ENCODE peak calls at places on chromosomes 11 and 22, in five cellular contexts. V is HS-27A, C is ureter, J is AG09309, U is fibroblast of mammary gland. H is an unnamed sample.

GRCh38 chr11:127454856-127455255 is 454.3 kb upstream of the KIRREL3 start:
- DNase-seq in V (no peak), C (no peak), J (no peak), U (no peak), H (no peak)

GRCh38 chr22:47014946-47015345 is 252.5 kb downstream of the TBC1D22A start:
- DNase-seq in U (no peak), C (no peak), J (no peak), V (no peak), H (no peak)

GRCh38 chr11:575996-576756 is at the start of gene PHRF1:
- DNase-seq in J (peak), U (peak), V (peak), C (peak), H (peak)

GRCh38 chr22:48177591-48177990 is 1415.1 kb downstream of the TBC1D22A start:
- DNase-seq in C (no peak), J (no peak), V (no peak), U (no peak), H (no peak)

GRCh38 chr22:37472418-37473006 is 13.7 kb downstream of the MFNG start:
- DNase-seq in V (no peak), J (no peak), U (peak), C (no peak), H (no peak)

GRCh38 chr11:60211206-60211605 is 28.3 kb upstream of the MS4A6A start:
- DNase-seq in J (no peak), U (no peak), C (no peak), V (no peak), H (no peak)

GRCh38 chr11:8822476-8822875 is 88.5 kb upstream of the AKIP1 start:
- DNase-seq in J (no peak), C (no peak), U (no peak), V (no peak), H (no peak)

GRCh38 chr11:60950933-60951610 is 904 bp downstream of the SLC15A3 start:
- DNase-seq in C (no peak), V (no peak), U (no peak), J (no peak), H (no peak)

GRCh38 chr11:9528573-9529332 is 44.7 kb upstream of the WEE1 start:
- DNase-seq in J (no peak), C (no peak), U (no peak), V (no peak), H (no peak)

GRCh38 chr11:71947498-71947897 is 18.7 kb downstream of the RNF121 start:
- DNase-seq in U (no peak), V (no peak), J (no peak), C (no peak), H (no peak)

GRCh38 chr11:116618461-116618860 is 154.3 kb downstream of the BUD13 start:
- DNase-seq in U (no peak), V (no peak), C (no peak), J (no peak), H (peak)

GRCh38 chr11:9842923-9843322 is 179.0 kb downstream of the SWAP70 start:
- DNase-seq in J (no peak), C (no peak), V (no peak), U (no peak), H (no peak)

GRCh38 chr11:26806209-26806608 is 84.3 kb upstream of the SLC5A12 start:
- DNase-seq in C (no peak), U (peak), V (no peak), J (peak), H (no peak)

GRCh38 chr11:10818594-10818993 is 9.9 kb upstream of the EIF4G2 start:
- DNase-seq in U (peak), J (peak), C (no peak), V (peak), H (no peak)

GRCh38 chr11:678297-678696 is 16.7 kb downstream of the DEAF1 start:
- DNase-seq in C (no peak), V (no peak), U (no peak), J (no peak), H (no peak)

GRCh38 chr11:117919326-117920275 is 9.6 kb downstream of the TMPRSS13 start:
- DNase-seq in V (no peak), J (no peak), U (peak), C (no peak), H (no peak)

GRCh38 chr11:41116970-41117369 is 342.5 kb downstream of the LRRC4C start:
- DNase-seq in V (no peak), J (no peak), U (no peak), C (no peak), H (no peak)

GRCh38 chr22:32561756-32562155 is 87.1 kb downstream of the FBXO7 start:
- DNase-seq in C (no peak), J (no peak), V (no peak), U (no peak), H (no peak)

GRCh38 chr11:650482-650881 is 13.4 kb downstream of the DRD4 start:
- DNase-seq in C (no peak), J (no peak), V (no peak), U (peak), H (no peak)

H was measured in type B pancreatic cell.